ENCODE peak calls at places on chromosome 4, in eight cellular contexts. One of them, this sample, is unnamed.

GRCh38 chr4:121690001-121690400 is 6.8 kb downstream of the ANXA5 start:
- DNase-seq in small intestine: no peak
- DNase-seq in IMR-90: peak; percentile 86
- DNase-seq in Panc1: no peak
- DNase-seq in esophagus muscularis mucosa: no peak
- DNase-seq in CD8-positive, alpha-beta T cell: no peak
- DNase-seq in SJCRH30: no peak
- DNase-seq in aorta: no peak
- DNase-seq in this sample: no peak

GRCh38 chr4:107931775-107932321 is 499 bp downstream of the CYP2U1 start:
- DNase-seq in small intestine: peak; percentile 6
- DNase-seq in IMR-90: no peak
- DNase-seq in Panc1: no peak
- DNase-seq in esophagus muscularis mucosa: no peak
- DNase-seq in CD8-positive, alpha-beta T cell: peak; percentile 25
- DNase-seq in SJCRH30: no peak
- DNase-seq in aorta: peak; percentile 78
- DNase-seq in this sample: no peak

GRCh38 chr4:81604683-81605082 is 133.0 kb upstream of the RASGEF1B start:
- DNase-seq in small intestine: no peak
- DNase-seq in IMR-90: no peak
- DNase-seq in Panc1: no peak
- DNase-seq in esophagus muscularis mucosa: no peak
- DNase-seq in CD8-positive, alpha-beta T cell: no peak
- DNase-seq in SJCRH30: no peak
- DNase-seq in aorta: no peak
- DNase-seq in this sample: no peak

GRCh38 chr4:180098601-180099000 is 2144.6 kb upstream of the TENM3 start:
- DNase-seq in small intestine: no peak
- DNase-seq in IMR-90: no peak
- DNase-seq in Panc1: no peak
- DNase-seq in esophagus muscularis mucosa: no peak
- DNase-seq in CD8-positive, alpha-beta T cell: no peak
- DNase-seq in SJCRH30: no peak
- DNase-seq in aorta: no peak
- DNase-seq in this sample: no peak

GRCh38 chr4:38753021-38753806 is 29.6 kb downstream of the TLR10 start:
- DNase-seq in small intestine: no peak
- DNase-seq in IMR-90: peak; percentile 99
- DNase-seq in Panc1: no peak
- DNase-seq in esophagus muscularis mucosa: peak; percentile 93
- DNase-seq in CD8-positive, alpha-beta T cell: no peak
- DNase-seq in SJCRH30: peak; percentile 99
- DNase-seq in aorta: peak; percentile 88
- DNase-seq in this sample: peak; percentile 80

GRCh38 chr4:85426366-85426765 is 48.6 kb upstream of the ARHGAP24 start:
- DNase-seq in small intestine: no peak
- DNase-seq in IMR-90: no peak
- DNase-seq in Panc1: no peak
- DNase-seq in esophagus muscularis mucosa: no peak
- DNase-seq in CD8-positive, alpha-beta T cell: no peak
- DNase-seq in SJCRH30: no peak
- DNase-seq in aorta: no peak
- DNase-seq in this sample: no peak

GRCh38 chr4:156496797-156497196 is 474.8 kb downstream of the PDGFC start:
- DNase-seq in small intestine: no peak
- DNase-seq in IMR-90: peak; percentile 55
- DNase-seq in Panc1: no peak
- DNase-seq in esophagus muscularis mucosa: no peak
- DNase-seq in CD8-positive, alpha-beta T cell: no peak
- DNase-seq in SJCRH30: no peak
- DNase-seq in aorta: no peak
- DNase-seq in this sample: no peak

GRCh38 chr4:53161475-53162423 is 204.1 kb downstream of the SCFD2 start:
- DNase-seq in small intestine: no peak
- DNase-seq in IMR-90: no peak
- DNase-seq in Panc1: no peak
- DNase-seq in esophagus muscularis mucosa: no peak
- DNase-seq in CD8-positive, alpha-beta T cell: no peak
- DNase-seq in SJCRH30: no peak
- DNase-seq in aorta: no peak
- DNase-seq in this sample: no peak

GRCh38 chr4:114495471-114495928 is 103.1 kb upstream of the UGT8 start:
- DNase-seq in small intestine: no peak
- DNase-seq in IMR-90: no peak
- DNase-seq in Panc1: no peak
- DNase-seq in esophagus muscularis mucosa: no peak
- DNase-seq in CD8-positive, alpha-beta T cell: no peak
- DNase-seq in SJCRH30: no peak
- DNase-seq in aorta: no peak
- DNase-seq in this sample: no peak

GRCh38 chr4:6616087-6616995 is 24.1 kb upstream of the MRFAP1 start:
- DNase-seq in small intestine: no peak
- DNase-seq in IMR-90: no peak
- DNase-seq in Panc1: no peak
- DNase-seq in esophagus muscularis mucosa: no peak
- DNase-seq in CD8-positive, alpha-beta T cell: no peak
- DNase-seq in SJCRH30: no peak
- DNase-seq in aorta: peak; percentile 51
- DNase-seq in this sample: no peak

GRCh38 chr4:73606465-73606974 is 13.7 kb downstream of the RASSF6 start:
- DNase-seq in small intestine: peak; percentile 72
- DNase-seq in IMR-90: no peak
- DNase-seq in Panc1: no peak
- DNase-seq in esophagus muscularis mucosa: no peak
- DNase-seq in CD8-positive, alpha-beta T cell: no peak
- DNase-seq in SJCRH30: peak; percentile 51
- DNase-seq in aorta: no peak
- DNase-seq in this sample: no peak

GRCh38 chr4:101282076-101282844 is 65.1 kb downstream of the PPP3CA start:
- DNase-seq in small intestine: no peak
- DNase-seq in IMR-90: no peak
- DNase-seq in Panc1: no peak
- DNase-seq in esophagus muscularis mucosa: no peak
- DNase-seq in CD8-positive, alpha-beta T cell: peak; percentile 9
- DNase-seq in SJCRH30: no peak
- DNase-seq in aorta: no peak
- DNase-seq in this sample: no peak

GRCh38 chr4:58301384-58301783 is 1191.2 kb upstream of the IGFBP7 start:
- DNase-seq in small intestine: no peak
- DNase-seq in IMR-90: no peak
- DNase-seq in Panc1: no peak
- DNase-seq in esophagus muscularis mucosa: no peak
- DNase-seq in CD8-positive, alpha-beta T cell: no peak
- DNase-seq in SJCRH30: no peak
- DNase-seq in aorta: no peak
- DNase-seq in this sample: no peak

GRCh38 chr4:146132445-146132844 is 43.1 kb upstream of the LSM6 start:
- DNase-seq in small intestine: no peak
- DNase-seq in IMR-90: no peak
- DNase-seq in Panc1: no peak
- DNase-seq in esophagus muscularis mucosa: peak; percentile 29
- DNase-seq in CD8-positive, alpha-beta T cell: no peak
- DNase-seq in SJCRH30: no peak
- DNase-seq in aorta: no peak
- DNase-seq in this sample: no peak

GRCh38 chr4:41258783-41259182 is 2.1 kb downstream of the UCHL1 start:
- DNase-seq in small intestine: peak; percentile 5
- DNase-seq in IMR-90: peak; percentile 86
- DNase-seq in Panc1: no peak
- DNase-seq in esophagus muscularis mucosa: no peak
- DNase-seq in CD8-positive, alpha-beta T cell: no peak
- DNase-seq in SJCRH30: peak; percentile 77
- DNase-seq in aorta: no peak
- DNase-seq in this sample: no peak

GRCh38 chr4:789571-790465 is 36.1 kb downstream of the CPLX1 start:
- DNase-seq in small intestine: peak; percentile 57
- DNase-seq in IMR-90: no peak
- DNase-seq in Panc1: no peak
- DNase-seq in esophagus muscularis mucosa: no peak
- DNase-seq in CD8-positive, alpha-beta T cell: no peak
- DNase-seq in SJCRH30: peak; percentile 36
- DNase-seq in aorta: peak; percentile 60
- DNase-seq in this sample: no peak
- H3K27me3 ChIP-seq in small intestine: peaks cover 6% of the 10 kb centered on the region
- H3K27me3 ChIP-seq in IMR-90: peaks cover 77% of the 10 kb centered on the region
- H3K27me3 ChIP-seq in Panc1: no peaks in the 10 kb centered on the region
- H3K27me3 ChIP-seq in esophagus muscularis mucosa: peaks cover 37% of the 10 kb centered on the region
- H3K27me3 ChIP-seq in CD8-positive, alpha-beta T cell: peaks cover 13% of the 10 kb centered on the region
- H3K27me3 ChIP-seq in SJCRH30: no peaks in the 10 kb centered on the region
- H3K27me3 ChIP-seq in aorta: no peaks in the 10 kb centered on the region
- H3K27me3 ChIP-seq in this sample: peaks cover 24% of the 10 kb centered on the region

DNA sequence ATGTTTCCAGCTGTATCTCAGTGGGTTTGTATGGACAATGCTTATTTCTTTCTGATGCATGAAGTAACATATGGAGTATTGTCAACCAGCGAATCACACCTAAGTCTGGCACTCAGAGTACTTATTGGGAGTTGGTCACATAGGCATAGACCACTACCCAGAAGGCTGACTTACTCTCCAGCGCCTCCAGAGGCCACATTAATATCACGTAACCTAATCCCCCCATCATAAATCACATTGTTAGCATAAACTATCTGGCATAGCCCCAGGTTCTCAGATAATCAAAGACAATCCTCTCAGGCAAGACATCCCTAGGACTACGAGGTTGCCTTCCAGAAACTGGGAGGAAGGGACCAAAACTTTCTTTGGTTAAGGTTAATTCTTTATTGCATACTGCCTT is 560.5 kb upstream of the PABPC4L start:
- DNase-seq in small intestine: no peak
- DNase-seq in IMR-90: no peak
- DNase-seq in Panc1: no peak
- DNase-seq in esophagus muscularis mucosa: no peak
- DNase-seq in CD8-positive, alpha-beta T cell: no peak
- DNase-seq in SJCRH30: peak; percentile 27
- DNase-seq in aorta: no peak
- DNase-seq in this sample: no peak
- H3K27me3 ChIP-seq in small intestine: no peaks in the 10 kb centered on the region
- H3K27me3 ChIP-seq in IMR-90: no peaks in the 10 kb centered on the region
- H3K27me3 ChIP-seq in Panc1: no peaks in the 10 kb centered on the region
- H3K27me3 ChIP-seq in esophagus muscularis mucosa: no peaks in the 10 kb centered on the region
- H3K27me3 ChIP-seq in CD8-positive, alpha-beta T cell: no peaks in the 10 kb centered on the region
- H3K27me3 ChIP-seq in SJCRH30: no peaks in the 10 kb centered on the region
- H3K27me3 ChIP-seq in aorta: no peaks in the 10 kb centered on the region
- H3K27me3 ChIP-seq in this sample: no peaks in the 10 kb centered on the region

GRCh38 chr4:187744911-187745310 is 250.7 kb upstream of the ZFP42 start:
- DNase-seq in small intestine: no peak
- DNase-seq in IMR-90: no peak
- DNase-seq in Panc1: no peak
- DNase-seq in esophagus muscularis mucosa: no peak
- DNase-seq in CD8-positive, alpha-beta T cell: no peak
- DNase-seq in SJCRH30: no peak
- DNase-seq in aorta: no peak
- DNase-seq in this sample: no peak
- H3K27me3 ChIP-seq in small intestine: no peaks in the 10 kb centered on the region
- H3K27me3 ChIP-seq in IMR-90: no peaks in the 10 kb centered on the region
- H3K27me3 ChIP-seq in Panc1: no peaks in the 10 kb centered on the region
- H3K27me3 ChIP-seq in esophagus muscularis mucosa: no peaks in the 10 kb centered on the region
- H3K27me3 ChIP-seq in CD8-positive, alpha-beta T cell: no peaks in the 10 kb centered on the region
- H3K27me3 ChIP-seq in SJCRH30: no peaks in the 10 kb centered on the region
- H3K27me3 ChIP-seq in aorta: no peaks in the 10 kb centered on the region
- H3K27me3 ChIP-seq in this sample: no peaks in the 10 kb centered on the region

GRCh38 chr4:3300198-3300671 is 7.4 kb downstream of the RGS12 start:
- DNase-seq in small intestine: no peak
- DNase-seq in IMR-90: no peak
- DNase-seq in Panc1: no peak
- DNase-seq in esophagus muscularis mucosa: no peak
- DNase-seq in CD8-positive, alpha-beta T cell: no peak
- DNase-seq in SJCRH30: no peak
- DNase-seq in aorta: peak; percentile 70
- DNase-seq in this sample: no peak

GRCh38 chr4:3296651-3297050 is 3.8 kb downstream of the RGS12 start:
- DNase-seq in small intestine: no peak
- DNase-seq in IMR-90: no peak
- DNase-seq in Panc1: no peak
- DNase-seq in esophagus muscularis mucosa: no peak
- DNase-seq in CD8-positive, alpha-beta T cell: no peak
- DNase-seq in SJCRH30: no peak
- DNase-seq in aorta: peak; percentile 62
- DNase-seq in this sample: no peak

GRCh38 chr4:3299538-3300197 is 6.8 kb downstream of the RGS12 start:
- DNase-seq in small intestine: no peak
- DNase-seq in IMR-90: no peak
- DNase-seq in Panc1: no peak
- DNase-seq in esophagus muscularis mucosa: no peak
- DNase-seq in CD8-positive, alpha-beta T cell: no peak
- DNase-seq in SJCRH30: no peak
- DNase-seq in aorta: peak; percentile 23
- DNase-seq in this sample: no peak

GRCh38 chr4:3297066-3297859 is 4.4 kb downstream of the RGS12 start:
- DNase-seq in small intestine: no peak
- DNase-seq in IMR-90: no peak
- DNase-seq in Panc1: no peak
- DNase-seq in esophagus muscularis mucosa: no peak
- DNase-seq in CD8-positive, alpha-beta T cell: no peak
- DNase-seq in SJCRH30: no peak
- DNase-seq in aorta: peak; percentile 51
- DNase-seq in this sample: no peak

DNA sequence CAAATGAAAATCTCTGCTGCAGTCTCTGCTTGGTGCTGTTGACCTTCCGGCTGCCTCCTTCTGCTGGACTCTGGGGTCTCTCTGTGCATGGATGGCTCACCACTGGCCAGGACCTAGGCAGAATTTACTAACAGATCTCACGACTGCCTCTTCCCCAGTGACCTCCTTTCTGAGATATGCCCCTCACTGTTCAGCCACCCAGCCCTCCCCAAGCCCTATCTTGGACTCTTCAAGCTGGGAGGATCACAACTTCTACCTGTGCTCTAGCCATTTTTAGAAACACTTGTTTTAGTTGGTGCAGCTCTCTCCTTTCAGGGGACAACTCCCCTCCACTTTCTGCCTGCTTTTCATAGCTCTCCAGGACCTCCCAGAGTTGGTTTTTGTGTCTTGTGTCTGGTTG is 6.3 kb downstream of the RGS12 start:
- DNase-seq in small intestine: no peak
- DNase-seq in IMR-90: no peak
- DNase-seq in Panc1: no peak
- DNase-seq in esophagus muscularis mucosa: no peak
- DNase-seq in CD8-positive, alpha-beta T cell: no peak
- DNase-seq in SJCRH30: no peak
- DNase-seq in aorta: peak; percentile 5
- DNase-seq in this sample: no peak
- H3K27me3 ChIP-seq in small intestine: no peaks in the 10 kb centered on the region
- H3K27me3 ChIP-seq in IMR-90: no peaks in the 10 kb centered on the region
- H3K27me3 ChIP-seq in Panc1: no peaks in the 10 kb centered on the region
- H3K27me3 ChIP-seq in esophagus muscularis mucosa: no peaks in the 10 kb centered on the region
- H3K27me3 ChIP-seq in CD8-positive, alpha-beta T cell: no peaks in the 10 kb centered on the region
- H3K27me3 ChIP-seq in SJCRH30: no peaks in the 10 kb centered on the region
- H3K27me3 ChIP-seq in aorta: no peaks in the 10 kb centered on the region
- H3K27me3 ChIP-seq in this sample: no peaks in the 10 kb centered on the region